ENCODE peak calls at places on chromosomes 13 and 19, in six cellular contexts. F is H9, Q is neuronal stem cell, K is H1, M is mesenchymal stem cell, X is IMR-90. L is an unnamed sample.

GRCh38 chr13:30159446-30159839 is 147.9 kb downstream of the KATNAL1 start:
- DNase-seq in X (peak), Q (no peak), K (no peak), M (peak), F (no peak), L (no peak)

GRCh38 chr19:12331211-12331941 is 2.1 kb downstream of the ZNF563 start:
- DNase-seq in Q (no peak), F (no peak), K (no peak), X (no peak), M (no peak), L (no peak)

GRCh38 chr13:99386495-99386894 is 79.3 kb upstream of the GPR183 start:
- DNase-seq in X (no peak), K (no peak), M (no peak), Q (no peak), F (peak), L (peak)

GRCh38 chr13:100533588-100534041 is 55.0 kb downstream of the GGACT start:
- DNase-seq in M (no peak), Q (no peak), K (no peak), X (no peak), F (no peak), L (no peak)

GRCh38 chr13:35988648-35989081 is 142.5 kb downstream of the DCLK1 start:
- DNase-seq in X (no peak), M (no peak), K (no peak), Q (no peak), F (no peak), L (peak)

GRCh38 chr19:8589177-8589714 is 12.0 kb upstream of the MYO1F start:
- DNase-seq in X (no peak), Q (no peak), F (no peak), K (no peak), M (no peak), L (no peak)

GRCh38 chr13:19618925-19619324 is 14.5 kb upstream of the MPHOSPH8 start:
- DNase-seq in X (peak), K (no peak), F (peak), M (peak), Q (no peak), L (peak)

GRCh38 chr19:5542665-5543064 is 25.1 kb downstream of the TINCR start:
- DNase-seq in M (no peak), F (no peak), X (no peak), Q (no peak), K (no peak), L (peak)

GRCh38 chr19:2240881-2241760 is 4.5 kb downstream of the SF3A2 start:
- DNase-seq in Q (no peak), M (no peak), K (no peak), X (no peak), F (no peak), L (no peak)

GRCh38 chr19:14006766-14007562 is 844 bp upstream of the RFX1 start:
- DNase-seq in F (peak), Q (no peak), K (no peak), X (no peak), M (no peak), L (no peak)

DNA sequence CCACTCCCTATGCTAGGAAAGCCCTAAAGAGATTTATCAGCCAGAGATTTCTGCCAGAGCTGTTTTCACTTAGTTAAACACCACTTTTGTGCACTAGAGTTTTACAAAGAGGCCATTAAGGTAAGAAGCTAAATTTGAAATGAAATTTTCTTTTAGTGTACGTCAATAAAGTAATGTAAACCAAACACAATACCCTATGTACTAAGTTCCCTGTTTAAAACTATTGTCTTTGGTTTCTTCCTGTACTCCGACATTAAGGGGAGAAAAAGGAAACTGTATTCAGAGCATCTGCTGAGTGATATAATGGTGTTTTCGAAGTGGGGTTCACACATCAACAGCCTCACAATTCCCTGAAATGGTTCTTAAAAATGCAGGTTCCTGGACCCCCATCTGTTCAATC is 40.7 kb upstream of the STARD13 start:
- DNase-seq in Q (no peak), M (no peak), F (no peak), X (no peak), K (no peak), L (no peak)
- H4K8ac ChIP-seq in Q (no peak), M (no peak), F (no peak), X (no peak), K (no peak), L (no peak)

GRCh38 chr13:78736142-78736541 is 77.2 kb upstream of the OBI1 start:
- DNase-seq in M (no peak), K (no peak), Q (no peak), X (no peak), F (no peak), L (no peak)

DNA sequence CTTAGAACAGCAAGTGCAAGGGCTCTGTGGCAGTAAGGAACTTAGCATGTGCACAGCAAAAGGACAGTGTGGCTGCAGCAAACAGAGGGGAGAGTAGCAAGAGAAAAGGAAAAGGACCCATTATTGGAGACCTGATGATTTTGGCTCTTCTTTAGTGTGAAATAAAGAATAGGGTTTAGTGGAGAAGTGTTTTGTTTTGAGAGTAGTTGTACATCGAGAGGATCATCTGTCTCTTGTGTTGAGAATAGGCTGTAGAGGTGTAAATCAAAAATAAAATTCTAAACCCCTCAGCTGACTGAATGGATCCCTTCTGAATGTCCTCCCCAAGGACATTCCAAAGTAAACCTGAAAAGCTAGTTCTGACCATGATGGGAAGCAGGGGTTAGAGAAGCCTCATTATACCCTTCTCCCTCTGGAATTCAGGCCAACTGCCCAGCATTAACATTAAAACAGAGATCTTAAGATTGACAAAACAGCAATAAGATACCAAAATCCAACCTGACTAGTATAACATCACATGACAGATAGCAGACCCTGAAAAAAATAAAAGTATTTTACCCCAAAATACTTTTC is 73.6 kb upstream of the OBI1 start:
- DNase-seq in X (no peak), Q (no peak), K (no peak), M (no peak), F (no peak), L (peak)
- H2BK15ac ChIP-seq in X (no peak), Q (no peak), K (no peak), M (no peak), F (no peak), L (no peak)

GRCh38 chr13:94988654-94989053 is 276.3 kb upstream of the SOX21 start:
- DNase-seq in Q (no peak), K (no peak), F (peak), M (peak), X (no peak), L (peak)
- H4K8ac ChIP-seq in Q (no peak), K (no peak), F (no peak), M (no peak), X (no peak), L (no peak)

GRCh38 chr19:33484226-33484774 is 37.3 kb downstream of the PEPD start:
- DNase-seq in F (no peak), M (no peak), Q (no peak), K (no peak), X (no peak), L (no peak)

GRCh38 chr19:33487901-33488817 is 33.4 kb downstream of the PEPD start:
- DNase-seq in K (no peak), X (no peak), F (no peak), Q (no peak), M (no peak), L (no peak)

GRCh38 chr19:33488826-33489225 is 32.8 kb downstream of the PEPD start:
- DNase-seq in K (no peak), Q (no peak), M (no peak), F (no peak), X (no peak), L (no peak)

GRCh38 chr19:33486407-33486806 is 35.2 kb downstream of the PEPD start:
- DNase-seq in X (no peak), Q (no peak), M (no peak), F (no peak), K (no peak), L (no peak)

GRCh38 chr19:33486936-33487793 is 34.4 kb downstream of the PEPD start:
- DNase-seq in F (no peak), K (no peak), X (no peak), Q (no peak), M (no peak), L (no peak)
- H2BK15ac ChIP-seq in F (no peak), K (no peak), X (no peak), Q (no peak), M (no peak), L (no peak)

GRCh38 chr13:95226476-95226875 is 74.8 kb downstream of the ABCC4 start:
- DNase-seq in F (no peak), X (no peak), M (no peak), K (no peak), Q (no peak), L (no peak)

GRCh38 chr13:95228130-95228529 is 73.1 kb downstream of the ABCC4 start:
- DNase-seq in Q (no peak), F (no peak), M (no peak), X (no peak), K (no peak), L (no peak)

GRCh38 chr13:95226051-95226450 is 75.2 kb downstream of the ABCC4 start:
- DNase-seq in F (no peak), X (no peak), K (no peak), Q (no peak), M (no peak), L (no peak)

GRCh38 chr13:95229855-95230254 is 71.4 kb downstream of the ABCC4 start:
- DNase-seq in M (no peak), X (no peak), K (no peak), Q (no peak), F (no peak), L (no peak)

DNA sequence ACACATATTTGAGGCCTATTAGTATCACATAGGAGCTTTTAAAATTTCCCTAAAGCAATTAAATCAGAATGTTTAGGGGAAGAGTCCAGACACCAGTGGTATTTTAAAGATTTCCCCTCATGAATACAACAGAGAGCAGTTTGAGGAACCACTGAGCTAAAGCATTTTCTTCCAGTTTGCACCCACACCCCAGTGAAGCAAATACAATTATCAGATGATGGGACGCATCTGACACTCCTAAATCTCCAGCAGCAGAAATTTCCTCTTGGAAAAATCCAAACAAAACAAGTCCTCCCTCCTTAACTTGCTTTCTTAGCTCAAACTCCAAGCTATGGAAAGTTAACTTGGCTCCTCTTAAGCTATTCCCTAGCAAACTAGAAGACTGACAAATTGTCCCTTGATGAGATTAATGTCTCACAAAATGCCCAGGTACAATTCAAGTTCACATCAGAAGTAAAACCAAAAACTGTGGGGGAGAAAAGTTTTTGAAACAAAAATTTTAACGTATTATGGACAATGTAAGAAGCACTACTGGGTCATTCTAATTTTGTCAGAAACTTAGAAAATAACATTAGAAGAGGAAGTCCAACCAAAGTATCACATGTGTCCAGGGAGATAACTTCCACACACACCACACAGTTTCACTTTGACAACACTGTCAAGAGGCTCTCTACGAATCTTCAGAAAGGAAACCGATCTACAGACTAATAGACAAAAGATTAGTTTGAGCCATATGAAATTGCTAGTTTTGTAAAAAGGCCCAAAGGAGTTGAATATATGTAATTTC is 74.1 kb downstream of the ABCC4 start:
- DNase-seq in K (no peak), F (no peak), X (no peak), M (peak), Q (no peak), L (no peak)
- H4K8ac ChIP-seq in K (no peak), F (no peak), X (no peak), M (no peak), Q (no peak), L (no peak)

DNA sequence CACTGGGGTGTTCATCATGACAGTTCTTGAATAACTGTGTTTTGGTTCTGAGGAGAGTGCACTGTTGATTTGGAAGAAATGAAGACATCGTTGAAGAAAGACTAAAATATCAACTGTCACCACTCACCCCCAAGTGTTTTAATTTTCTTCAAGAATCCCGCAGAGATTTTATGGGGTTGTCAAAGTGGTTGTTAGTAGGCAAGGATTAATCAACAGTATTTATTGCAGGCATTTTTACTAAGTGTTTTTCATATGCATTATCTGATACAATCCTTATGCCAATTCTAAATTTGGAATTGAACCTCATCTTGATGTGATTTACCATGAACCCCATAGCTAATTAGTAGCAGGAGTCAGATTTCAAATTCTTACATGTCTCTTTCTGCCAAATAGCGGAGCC is 63.7 kb upstream of the OBI1 start:
- DNase-seq in M (no peak), Q (no peak), K (no peak), F (no peak), X (no peak), L (no peak)
- H2BK15ac ChIP-seq in M (no peak), Q (no peak), K (no peak), F (no peak), X (no peak), L (no peak)

GRCh38 chr13:27118428-27119054 is 53.1 kb downstream of the USP12 start:
- DNase-seq in K (no peak), Q (no peak), X (no peak), M (no peak), F (no peak), L (no peak)
- H4K8ac ChIP-seq in K (no peak), Q (no peak), X (no peak), M (no peak), F (no peak), L (no peak)

DNA sequence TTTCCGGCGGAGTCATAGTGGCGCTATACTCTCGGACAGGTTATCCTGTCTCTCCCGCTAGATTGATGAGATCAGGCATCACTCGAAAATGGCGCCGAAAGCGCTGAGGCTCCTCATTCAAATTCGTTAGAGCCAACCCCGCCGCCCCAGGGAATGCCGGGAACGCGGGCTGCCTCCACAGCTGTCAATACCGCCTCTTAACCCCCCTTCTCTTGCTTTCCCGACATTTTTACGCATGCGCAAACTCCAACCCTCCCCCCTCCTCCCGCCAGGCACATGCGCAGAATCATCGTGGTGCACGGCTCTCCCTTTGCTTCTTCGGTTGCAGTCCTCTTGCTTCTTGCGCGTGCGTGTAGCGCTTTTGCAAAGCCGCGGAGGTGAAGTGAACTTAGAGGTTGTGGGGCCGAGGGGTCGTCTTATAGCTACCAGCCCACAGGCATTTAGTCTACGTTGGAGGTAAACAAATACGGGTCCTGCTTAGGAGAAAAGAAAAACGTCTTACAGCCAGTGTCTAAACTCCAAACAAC is 66.7 kb downstream of the KCNRG start:
- DNase-seq in X (peak), K (peak), M (peak), Q (peak), F (peak), L (peak)
- H2BK15ac ChIP-seq in X (no peak), K (no peak), M (no peak), Q (no peak), F (no peak), L (no peak)